ENCODE peak calls at places on chromosomes 11 and 22, in seven cellular contexts. O is activated CD8-positive, alpha-beta T cell treated with anti-CD3 and anti-CD28 coated beads for 36 hours; Z is A549; E is activated T-helper 1 cell treated with anti-CD3 and anti-CD28 coated beads, Interleukin-2, amount 50 U/mL, for 16 hours; X is bronchial epithelial cell; C is NCI-H2029 treated with DMSO at 0.1 percent for 48 hours; D is M059J. K is an unnamed sample.

GRCh38 chr11:45339754-45340519 is 53.8 kb upstream of the SYT13 start:
- DNase-seq in X (peak), C (peak), O (peak), E (peak), D (peak), Z (peak), K (peak)

GRCh38 chr22:40679964-40680818 is 907 bp downstream of the MCHR1 start:
- DNase-seq in E (no peak), C (no peak), D (no peak), X (no peak), Z (peak), O (no peak), K (no peak)

GRCh38 chr11:67534070-67534679 is 10.9 kb upstream of the CABP2 start:
- DNase-seq in C (no peak), X (no peak), D (no peak), O (no peak), Z (peak), E (no peak), K (no peak)

GRCh38 chr11:2302280-2302843 is 549 bp downstream of the TSPAN32 start:
- DNase-seq in X (no peak), D (no peak), O (peak), E (no peak), Z (no peak), C (no peak), K (no peak)

GRCh38 chr11:17391493-17392355 is 3.3 kb upstream of the KCNJ11 start:
- DNase-seq in Z (no peak), C (peak), D (no peak), X (no peak), E (no peak), O (no peak), K (peak)

GRCh38 chr22:39216143-39216490 is 28.7 kb downstream of the PDGFB start:
- DNase-seq in C (no peak), O (no peak), E (no peak), Z (no peak), D (no peak), X (no peak), K (no peak)

GRCh38 chr11:116428638-116428975 is 344.2 kb downstream of the BUD13 start:
- DNase-seq in D (no peak), O (no peak), E (no peak), X (no peak), Z (no peak), C (no peak), K (no peak)

GRCh38 chr22:37309221-37310074 is 27.1 kb downstream of the CYTH4 start:
- DNase-seq in Z (no peak), D (peak), C (no peak), E (no peak), O (peak), X (no peak), K (no peak)

GRCh38 chr11:70415642-70416395 is 17.5 kb downstream of the CTTN start:
- DNase-seq in E (no peak), Z (no peak), D (no peak), C (no peak), O (no peak), X (no peak), K (no peak)

GRCh38 chr22:29039148-29039547 is 22.5 kb downstream of the C22orf31 start:
- DNase-seq in O (no peak), E (no peak), C (no peak), D (no peak), X (no peak), Z (no peak), K (no peak)

GRCh38 chr11:15101072-15101701 is 13.5 kb upstream of the INSC start:
- DNase-seq in X (peak), D (peak), Z (peak), O (peak), E (no peak), C (peak), K (peak)

GRCh38 chr11:72343159-72343756 is 91.1 kb downstream of the CLPB start:
- DNase-seq in D (peak), Z (no peak), E (no peak), O (no peak), C (no peak), X (no peak), K (no peak)

GRCh38 chr22:46576556-46577351 is 39.3 kb upstream of the CELSR1 start:
- DNase-seq in D (peak), C (no peak), Z (no peak), E (no peak), O (peak), X (no peak), K (no peak)

GRCh38 chr11:10108901-10109665 is 184.9 kb downstream of the SBF2 start:
- DNase-seq in D (no peak), C (no peak), X (no peak), O (no peak), Z (no peak), E (no peak), K (no peak)

GRCh38 chr22:26740253-26740652 is 82.9 kb downstream of the MIAT start:
- DNase-seq in O (no peak), Z (no peak), D (no peak), C (no peak), X (no peak), E (no peak), K (no peak)

GRCh38 chr11:27471067-27471587 is 1.5 kb downstream of the LGR4 start:
- DNase-seq in D (peak), E (no peak), O (no peak), Z (peak), X (no peak), C (no peak), K (no peak)

GRCh38 chr11:66277475-66278391 is at the start of gene CNIH2:
- DNase-seq in O (peak), Z (no peak), E (no peak), D (peak), C (no peak), X (no peak), K (no peak)

GRCh38 chr11:22193348-22194051 is 615 bp downstream of the ANO5 start:
- DNase-seq in D (no peak), Z (peak), C (peak), E (no peak), O (no peak), X (no peak), K (no peak)

GRCh38 chr11:12769834-12770345 is 95.7 kb downstream of the TEAD1 start:
- DNase-seq in D (peak), E (no peak), C (no peak), Z (peak), X (peak), O (no peak), K (no peak)

GRCh38 chr22:30159561-30160353 is 79.5 kb downstream of the HORMAD2 start:
- DNase-seq in O (peak), C (no peak), E (no peak), Z (peak), X (peak), D (peak), K (no peak)

GRCh38 chr11:118321386-118322082 is 17.0 kb downstream of the CD3E start:
- DNase-seq in Z (no peak), E (no peak), C (no peak), X (peak), O (no peak), D (peak), K (no peak)

GRCh38 chr11:59754494-59754858 is 700 bp upstream of the STX3 start:
- DNase-seq in X (peak), E (no peak), Z (peak), O (peak), D (no peak), C (no peak), K (no peak)

GRCh38 chr22:23219787-23220484 is 39.6 kb downstream of the BCR start:
- DNase-seq in X (peak), C (no peak), O (peak), E (peak), Z (no peak), D (peak), K (peak)

GRCh38 chr11:113083571-113083970 is 122.4 kb downstream of the NCAM1 start:
- DNase-seq in E (no peak), D (no peak), X (no peak), O (no peak), Z (no peak), C (no peak), K (no peak)

GRCh38 chr11:43582837-43583462 is 97.6 kb upstream of the HSD17B12 start:
- DNase-seq in E (no peak), C (no peak), D (no peak), O (no peak), X (no peak), Z (no peak), K (no peak)

GRCh38 chr11:115931684-115932083 is 427.5 kb upstream of the CADM1 start:
- DNase-seq in D (no peak), E (no peak), Z (no peak), C (no peak), X (no peak), O (no peak), K (no peak)

GRCh38 chr22:29393019-29393608 is 4.7 kb upstream of the AP1B1 start:
- DNase-seq in C (no peak), X (no peak), D (no peak), O (no peak), E (no peak), Z (no peak), K (no peak)

GRCh38 chr11:111419641-111420327 is 40.7 kb upstream of the POU2AF1 start:
- DNase-seq in X (no peak), D (no peak), Z (no peak), C (peak), E (no peak), O (no peak), K (no peak)

GRCh38 chr22:37267128-37267587 is 15.2 kb upstream of the CYTH4 start:
- DNase-seq in O (peak), E (peak), Z (no peak), D (peak), C (no peak), X (no peak), K (no peak)

GRCh38 chr22:21714059-21714770 is 21.4 kb downstream of the YPEL1 start:
- DNase-seq in X (no peak), D (no peak), O (no peak), E (no peak), Z (no peak), C (no peak), K (no peak)

GRCh38 chr11:68014157-68014965 is 4.2 kb downstream of the ALDH3B1 start:
- DNase-seq in C (peak), D (peak), E (no peak), O (no peak), Z (peak), X (peak), K (no peak)

GRCh38 chr22:50522806-50523438 is 2.5 kb downstream of the SCO2 start:
- DNase-seq in C (no peak), X (no peak), E (no peak), O (no peak), Z (no peak), D (no peak), K (no peak)

GRCh38 chr11:39664023-39664422 is 1795.4 kb downstream of the LRRC4C start:
- DNase-seq in Z (no peak), D (no peak), C (no peak), E (no peak), X (no peak), O (no peak), K (no peak)

GRCh38 chr11:20015529-20016427 is 144.5 kb downstream of the DBX1 start:
- DNase-seq in O (no peak), D (no peak), E (no peak), X (peak), Z (peak), C (peak), K (no peak)

GRCh38 chr22:23251445-23252093 is 71.3 kb downstream of the BCR start:
- DNase-seq in C (no peak), O (peak), X (peak), E (no peak), Z (peak), D (peak), K (no peak)

GRCh38 chr11:34514597-34514996 is 1.0 kb upstream of the ELF5 start:
- DNase-seq in X (no peak), O (no peak), C (no peak), D (no peak), Z (no peak), E (no peak), K (no peak)

GRCh38 chr11:498297-499181 is 8.5 kb downstream of the RNH1 start:
- DNase-seq in O (no peak), C (no peak), Z (no peak), X (no peak), D (no peak), E (no peak), K (no peak)

K was measured in DMS153.